ENCODE peak calls at places on chromosome 11, in eight cellular contexts. One of them, this sample, is unnamed.

GRCh38 chr11:60985991-60986915 is 14.8 kb downstream of the CD6 start:
- DNase-seq in naive thymus-derived CD8-positive, alpha-beta T cell: peak
- DNase-seq in AML-193: no peak
- DNase-seq in fibroblast of mammary gland: peak
- DNase-seq in endothelial cell: no peak
- DNase-seq in suprapubic skin: no peak
- DNase-seq in NAMALWA: no peak
- DNase-seq in AG09309: no peak
- DNase-seq in this sample: no peak

GRCh38 chr11:62921573-62922188 is 518 bp upstream of the CHRM1 start:
- DNase-seq in naive thymus-derived CD8-positive, alpha-beta T cell: no peak
- DNase-seq in suprapubic skin: no peak
- DNase-seq in NAMALWA: peak
- DNase-seq in AG09309: no peak
- DNase-seq in fibroblast of mammary gland: peak
- DNase-seq in endothelial cell: no peak
- DNase-seq in AML-193: no peak
- DNase-seq in this sample: no peak

GRCh38 chr11:36156486-36157150 is 132.6 kb downstream of the COMMD9 start:
- DNase-seq in fibroblast of mammary gland: peak
- DNase-seq in naive thymus-derived CD8-positive, alpha-beta T cell: no peak
- DNase-seq in endothelial cell: no peak
- DNase-seq in AML-193: no peak
- DNase-seq in NAMALWA: no peak
- DNase-seq in suprapubic skin: no peak
- DNase-seq in AG09309: no peak
- DNase-seq in this sample: no peak

GRCh38 chr11:41459602-41460405 is at the start of gene LRRC4C:
- DNase-seq in endothelial cell: no peak
- DNase-seq in fibroblast of mammary gland: no peak
- DNase-seq in naive thymus-derived CD8-positive, alpha-beta T cell: no peak
- DNase-seq in AML-193: no peak
- DNase-seq in suprapubic skin: no peak
- DNase-seq in AG09309: no peak
- DNase-seq in NAMALWA: no peak
- DNase-seq in this sample: no peak

GRCh38 chr11:79419120-79419519 is 21.7 kb downstream of the TENM4 start:
- DNase-seq in endothelial cell: no peak
- DNase-seq in naive thymus-derived CD8-positive, alpha-beta T cell: no peak
- DNase-seq in NAMALWA: no peak
- DNase-seq in AG09309: no peak
- DNase-seq in AML-193: no peak
- DNase-seq in suprapubic skin: no peak
- DNase-seq in fibroblast of mammary gland: peak
- DNase-seq in this sample: no peak

GRCh38 chr11:128523616-128524015 is 63.7 kb downstream of the ETS1 start:
- DNase-seq in AML-193: no peak
- DNase-seq in NAMALWA: no peak
- DNase-seq in naive thymus-derived CD8-positive, alpha-beta T cell: no peak
- DNase-seq in fibroblast of mammary gland: peak
- DNase-seq in suprapubic skin: no peak
- DNase-seq in AG09309: no peak
- DNase-seq in endothelial cell: no peak
- DNase-seq in this sample: no peak

GRCh38 chr11:114262681-114263509 is 33.3 kb upstream of the NNMT start:
- DNase-seq in naive thymus-derived CD8-positive, alpha-beta T cell: peak
- DNase-seq in endothelial cell: peak
- DNase-seq in NAMALWA: peak
- DNase-seq in AML-193: peak
- DNase-seq in AG09309: no peak
- DNase-seq in suprapubic skin: no peak
- DNase-seq in fibroblast of mammary gland: peak
- DNase-seq in this sample: peak

GRCh38 chr11:60947666-60948065 is 4.3 kb downstream of the SLC15A3 start:
- DNase-seq in naive thymus-derived CD8-positive, alpha-beta T cell: no peak
- DNase-seq in fibroblast of mammary gland: no peak
- DNase-seq in NAMALWA: no peak
- DNase-seq in AML-193: no peak
- DNase-seq in suprapubic skin: no peak
- DNase-seq in endothelial cell: no peak
- DNase-seq in AG09309: no peak
- DNase-seq in this sample: no peak

This sample was measured in neural crest cell.